ENCODE peak calls at places on chromosomes 11 and 22, in nine cellular contexts. W is HepG2, R is A549, Y is GM23338, M is HCT116, D is SK-N-SH, L is GM12878, Q is K562, Z is Panc1. E is an unnamed sample.
A peak's percentile ranks its signal among the peaks of the same experiment; 100 is the strongest.

GRCh38 chr11:114395776-114396175 is 4.5 kb downstream of the C11orf71 start:
- DNase-seq in D (no peak), L (no peak), Y (peak; percentile 67), Z (no peak), Q (peak; percentile 24), M (peak; percentile 15), W (peak; percentile 5), R (no peak), E (no peak)

GRCh38 chr11:23403210-23404185 is 543.2 kb upstream of the CCDC179 start:
- DNase-seq in Z (no peak), Y (no peak), M (no peak), W (no peak), D (no peak), Q (no peak), R (no peak), L (no peak), E (no peak)

GRCh38 chr11:12090061-12090572 is 20.3 kb upstream of the MICAL2 start:
- DNase-seq in L (no peak), Q (peak; percentile 32), M (peak; percentile 54), Y (no peak), R (no peak), D (no peak), W (no peak), Z (no peak), E (peak; percentile 72)

GRCh38 chr11:28529046-28529445 is 420.9 kb downstream of the METTL15 start:
- DNase-seq in L (no peak), D (no peak), Z (no peak), Q (no peak), M (no peak), W (no peak), Y (peak; percentile 11), R (no peak), E (no peak)

GRCh38 chr22:46929689-46930225 is 167.3 kb downstream of the TBC1D22A start:
- DNase-seq in W (no peak), R (no peak), L (no peak), Z (no peak), Y (no peak), D (no peak), Q (no peak), M (no peak), E (no peak)

GRCh38 chr11:27934830-27935145 is 173.2 kb downstream of the KIF18A start:
- DNase-seq in R (peak; percentile 83), M (peak; percentile 93), Q (no peak), Y (no peak), L (no peak), D (peak; percentile 4), Z (no peak), W (no peak), E (no peak)

GRCh38 chr11:45305874-45306623 is 19.9 kb upstream of the SYT13 start:
- DNase-seq in M (no peak), Q (no peak), R (no peak), Z (no peak), Y (no peak), W (no peak), L (no peak), D (no peak), E (no peak)

GRCh38 chr11:106950067-106950491 is 68.2 kb downstream of the GUCY1A2 start:
- DNase-seq in W (no peak), Y (no peak), M (no peak), Q (no peak), L (no peak), R (no peak), D (no peak), Z (no peak), E (no peak)

GRCh38 chr11:119084663-119085522 is at the start of gene HMBS:
- DNase-seq in Y (peak; percentile 96), L (peak; percentile 79), R (peak; percentile 78), M (peak; percentile 80), W (peak; percentile 92), D (peak; percentile 93), Z (peak; percentile 91), Q (peak; percentile 87), E (peak; percentile 97)

GRCh38 chr11:88175004-88175706 is at the start of gene RAB38:
- DNase-seq in M (peak; percentile 42), R (no peak), Z (no peak), Q (peak; percentile 26), L (no peak), D (peak; percentile 6), W (no peak), Y (peak; percentile 84), E (no peak)

GRCh38 chr11:17513853-17514252 is 30.4 kb downstream of the USH1C start:
- DNase-seq in Z (no peak), Y (no peak), D (no peak), L (no peak), R (no peak), Q (no peak), M (no peak), W (no peak), E (no peak)

GRCh38 chr11:89436071-89436470 is 55.1 kb downstream of the NOX4 start:
- DNase-seq in Q (no peak), W (no peak), Y (no peak), M (no peak), R (no peak), Z (no peak), L (no peak), D (no peak), E (no peak)

GRCh38 chr11:30992513-30992849 is 377.1 kb downstream of the DCDC1 start:
- DNase-seq in D (no peak), L (no peak), R (peak; percentile 35), Z (no peak), Q (no peak), W (peak; percentile 43), Y (peak; percentile 40), M (no peak), E (no peak)

GRCh38 chr11:123251656-123252344 is 56.8 kb upstream of the CLMP start:
- DNase-seq in M (no peak), Q (no peak), L (no peak), Y (no peak), D (no peak), Z (no peak), R (no peak), W (no peak), E (no peak)

DNA sequence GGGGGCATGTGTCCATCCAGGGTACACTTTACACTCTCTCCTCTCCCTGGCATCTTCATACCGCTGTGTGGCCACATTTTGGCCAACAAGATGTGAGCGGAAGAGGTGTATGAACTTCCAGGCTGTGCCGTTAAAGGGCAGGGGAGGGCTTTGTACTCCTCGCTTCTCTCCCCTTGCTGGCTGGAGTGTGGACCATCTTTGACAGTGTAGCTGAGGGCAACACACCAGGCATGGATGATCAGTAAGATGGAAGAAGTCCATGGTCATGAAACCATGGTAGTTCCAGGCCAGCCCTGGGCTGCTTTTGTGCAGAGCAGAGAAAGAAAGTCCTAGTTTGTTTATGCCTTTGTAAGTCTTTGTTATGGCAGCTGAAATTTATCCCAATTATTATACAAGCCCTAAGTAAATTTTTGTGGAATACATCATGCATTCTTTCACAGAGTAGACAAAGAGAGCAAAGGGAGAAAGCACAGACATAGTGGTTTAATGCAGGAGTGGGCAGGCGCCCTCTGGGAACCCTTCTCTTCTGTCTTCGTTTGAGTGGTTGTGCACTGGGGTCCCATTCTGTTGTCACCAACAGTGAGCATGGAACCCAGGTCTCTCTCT is 70.4 kb downstream of the FBXO7 start:
- DNase-seq in D (no peak), L (no peak), M (no peak), R (no peak), Z (no peak), W (no peak), Q (no peak), Y (no peak), E (no peak)
- TF ChIP-seq REST in D (no peak), L (no peak), M (no peak), R (no peak), Z (no peak), W (no peak), Q (no peak), Y (no peak), E (no peak)

GRCh38 chr11:61587951-61588695 is 7.2 kb upstream of the SYT7 start:
- DNase-seq in Y (peak; percentile 85), W (no peak), Z (no peak), D (peak; percentile 69), Q (peak; percentile 85), M (peak; percentile 46), R (peak; percentile 78), L (no peak), E (no peak)
- TF ChIP-seq REST in Y (no peak), W (no peak), Z (no peak), D (no peak), Q (no peak), M (no peak), R (no peak), L (no peak), E (no peak)

GRCh38 chr22:19522190-19522880 is 1.9 kb downstream of the CLDN5 start:
- DNase-seq in Z (no peak), Q (peak; percentile 64), R (no peak), M (no peak), Y (no peak), L (no peak), D (peak; percentile 50), W (no peak), E (no peak)

GRCh38 chr22:19520566-19521305 is 3.5 kb downstream of the CLDN5 start:
- DNase-seq in W (no peak), Z (no peak), R (no peak), Y (no peak), Q (peak; percentile 53), M (no peak), L (no peak), D (no peak), E (no peak)

GRCh38 chr22:19524170-19525115 is at the start of gene CLDN5:
- DNase-seq in L (no peak), Q (peak; percentile 69), R (no peak), D (peak; percentile 89), Z (no peak), Y (peak; percentile 82), M (no peak), W (no peak), E (no peak)

GRCh38 chr22:19523240-19524169 is 705 bp downstream of the CLDN5 start:
- DNase-seq in M (no peak), Q (peak; percentile 56), R (no peak), W (no peak), Y (peak; percentile 86), D (peak; percentile 65), L (no peak), Z (no peak), E (peak; percentile 35)

GRCh38 chr22:19522881-19523239 is 1.4 kb downstream of the CLDN5 start:
- DNase-seq in Z (no peak), M (no peak), D (no peak), Y (no peak), Q (peak; percentile 63), W (no peak), L (no peak), R (no peak), E (peak; percentile 13)
- TF ChIP-seq REST in Z (no peak), M (no peak), D (no peak), Y (no peak), Q (no peak), W (no peak), L (no peak), R (no peak), E (no peak)

DNA sequence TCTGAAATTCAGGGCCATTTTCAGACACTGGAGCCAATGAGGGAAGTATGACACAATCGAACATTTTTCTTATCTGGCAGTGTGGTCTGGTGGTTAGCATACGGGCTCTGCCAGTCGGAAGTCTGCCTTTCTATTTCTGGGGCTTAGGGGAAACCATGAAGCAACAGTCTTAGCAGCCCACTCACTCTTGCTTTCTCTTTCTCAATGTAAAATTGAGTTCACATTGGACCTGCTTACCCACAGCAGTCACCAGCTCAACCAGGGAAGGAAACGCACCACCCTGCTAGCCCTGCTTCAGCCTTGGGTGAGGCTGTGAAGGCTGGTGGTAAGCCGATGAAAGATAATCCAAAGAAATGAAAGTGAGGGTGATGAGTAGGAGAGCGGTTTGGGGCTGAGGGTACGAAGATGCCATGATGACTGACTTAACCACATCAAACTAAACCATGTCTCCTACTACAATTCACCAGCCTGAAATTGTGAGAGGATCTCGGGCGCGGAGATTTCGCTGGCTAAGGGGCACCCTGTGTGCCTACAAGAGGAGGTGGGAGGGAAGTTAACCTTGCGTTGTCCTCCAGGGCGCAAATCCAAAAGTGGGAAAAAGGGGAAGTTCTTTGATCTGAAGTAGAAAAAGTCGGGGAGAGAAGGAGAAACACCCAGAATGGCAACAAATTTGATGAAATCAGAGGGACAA is 2.0 kb upstream of the LMO2 start:
- DNase-seq in M (no peak), R (no peak), L (peak; percentile 92), W (no peak), Z (no peak), D (no peak), Q (no peak), Y (no peak), E (peak; percentile 92)
- TF ChIP-seq REST in M (no peak), R (no peak), L (no peak), W (no peak), Z (no peak), D (no peak), Q (no peak), Y (no peak), E (peak; percentile 64)

E was measured in HL-60.